ENCODE peak calls at places on chromosomes 7 and 10, in six cellular contexts. H is adrenal gland, G is GM12865, S is cardiac fibroblast, B is LNCaP clone FGC, N is upper lobe of right lung. E is an unnamed sample.

GRCh38 chr7:82234457-82235049 is 209.0 kb downstream of the CACNA2D1 start:
- DNase-seq in B (no peak), S (peak; percentile 75), H (no peak), N (no peak), G (peak; percentile 43), E (peak; percentile 59)

GRCh38 chr7:90401989-90402388 is 1.3 kb upstream of the CLDN12 start:
- DNase-seq in N (no peak), B (no peak), G (no peak), H (peak; percentile 35), S (no peak), E (no peak)

GRCh38 chr10:95873139-95873538 is 34.6 kb upstream of the CC2D2B start:
- DNase-seq in G (no peak), B (no peak), H (no peak), N (no peak), S (no peak), E (no peak)

GRCh38 chr7:68414631-68415425 is 1183.4 kb upstream of the AUTS2 start:
- DNase-seq in H (no peak), G (peak; percentile 3), N (no peak), B (no peak), S (no peak), E (no peak)

GRCh38 chr7:104366390-104366789 is 38.0 kb downstream of the LHFPL3 start:
- DNase-seq in B (no peak), S (no peak), G (peak; percentile 29), H (no peak), N (no peak), E (no peak)

GRCh38 chr7:101944611-101945010 is 127.2 kb downstream of the CUX1 start:
- DNase-seq in H (no peak), G (no peak), B (no peak), S (no peak), N (peak; percentile 41), E (no peak)

GRCh38 chr10:114388275-114388674 is 16.0 kb downstream of the AFAP1L2 start:
- DNase-seq in H (no peak), G (peak; percentile 78), B (no peak), S (no peak), N (no peak), E (no peak)

GRCh38 chr10:78973901-78974408 is 94.8 kb upstream of the ZMIZ1 start:
- DNase-seq in N (peak; percentile 86), H (peak; percentile 83), B (peak; percentile 52), S (peak; percentile 68), G (peak; percentile 24), E (peak; percentile 79)

GRCh38 chr10:24214762-24215161 is 5.8 kb downstream of the KIAA1217 start:
- DNase-seq in B (no peak), N (no peak), H (peak; percentile 61), S (no peak), G (no peak), E (no peak)

GRCh38 chr7:130141858-130142653 is 63.1 kb downstream of the TMEM209 start:
- DNase-seq in B (no peak), S (no peak), N (peak; percentile 70), H (no peak), G (no peak), E (no peak)

GRCh38 chr7:111132833-111133232 is 41.9 kb downstream of the LRRN3 start:
- DNase-seq in S (peak; percentile 41), G (no peak), H (no peak), N (no peak), B (no peak), E (peak; percentile 49)

GRCh38 chr10:62454696-62455451 is 80.7 kb downstream of the ZNF365 start:
- DNase-seq in H (no peak), B (no peak), N (no peak), G (no peak), S (peak; percentile 63), E (peak; percentile 48)

GRCh38 chr10:115937756-115938032 is 335.3 kb downstream of the GFRA1 start:
- DNase-seq in H (no peak), N (no peak), B (no peak), G (no peak), S (no peak), E (no peak)

GRCh38 chr7:106124176-106124575 is 12.1 kb upstream of the SYPL1 start:
- DNase-seq in B (no peak), H (no peak), S (no peak), G (no peak), N (no peak), E (no peak)

DNA sequence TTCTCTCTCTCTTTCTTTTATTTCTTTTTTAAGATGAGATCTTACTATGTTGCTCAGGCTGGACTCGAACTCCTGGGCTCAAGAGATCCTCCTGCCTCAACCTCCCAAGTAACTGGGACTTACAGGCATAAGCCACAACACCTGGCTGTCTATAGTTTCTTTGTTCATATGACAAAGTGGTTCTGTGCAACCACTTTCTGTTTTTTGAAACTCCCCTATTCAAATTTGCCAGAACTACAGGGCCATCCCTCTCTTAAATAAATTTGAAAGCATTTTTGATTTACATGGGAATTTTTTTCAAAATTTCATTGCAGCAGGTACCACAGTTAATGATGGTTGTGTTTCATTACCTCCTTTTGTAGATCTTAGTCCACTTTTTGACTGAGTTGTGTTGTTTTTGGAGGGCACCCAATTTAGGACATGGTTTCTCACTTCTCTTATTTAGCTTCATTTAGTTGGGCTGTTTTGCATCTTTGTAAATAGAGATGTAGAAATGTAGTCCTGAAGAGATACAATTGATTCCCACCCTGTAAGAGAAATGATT is 119.2 kb downstream of the LRRC4 start:
- DNase-seq in G (peak; percentile 82), B (no peak), N (no peak), H (no peak), S (no peak), E (no peak)
- H3K4me3 ChIP-seq in G (no peak overlapping the region), B (no peak overlapping the region), N (no peak overlapping the region), H (no peak overlapping the region), S (no peak overlapping the region), E (no peak overlapping the region)

GRCh38 chr10:84607523-84607922 is 279.1 kb downstream of the CCSER2 start:
- DNase-seq in N (no peak), B (no peak), G (no peak), S (no peak), H (no peak), E (no peak)

GRCh38 chr10:84608126-84608525 is 279.7 kb downstream of the CCSER2 start:
- DNase-seq in H (no peak), G (peak; percentile 46), B (no peak), S (no peak), N (no peak), E (no peak)

GRCh38 chr10:84613336-84614021 is 285.1 kb downstream of the CCSER2 start:
- DNase-seq in H (no peak), S (peak; percentile 34), G (peak; percentile 31), N (peak; percentile 71), B (peak; percentile 74), E (peak; percentile 32)
- TF ChIP-seq CTCF in H (peak; percentile 18), S (no peak), G (peak; percentile 27), N (peak; percentile 30), B (peak; percentile 78), E (peak; percentile 49)

DNA sequence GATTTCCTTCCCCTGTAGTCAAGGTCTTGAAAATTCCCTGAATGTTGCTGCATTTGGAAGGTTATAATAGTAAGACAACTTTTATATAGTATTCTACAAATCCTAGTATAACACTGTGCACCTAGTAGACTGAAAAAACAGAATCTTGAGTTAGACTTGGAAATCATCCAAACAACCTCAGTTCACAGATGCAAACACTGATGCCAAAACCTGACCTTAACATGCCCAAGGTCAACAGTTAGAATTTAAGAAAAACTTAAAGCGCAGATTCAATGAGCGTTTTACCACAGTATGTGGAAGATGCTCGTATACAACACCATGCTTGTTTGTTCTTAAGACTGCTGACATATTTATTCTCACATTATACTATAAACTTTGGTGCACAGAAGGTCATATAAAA is 3.0 kb downstream of the PIP4K2A start:
- DNase-seq in G (no peak), N (no peak), B (no peak), H (no peak), S (no peak), E (no peak)
- H3K4me3 ChIP-seq in G (peak overlapping the region; percentile 98), N (peak overlapping the region; percentile 72), B (no peak overlapping the region), H (no peak overlapping the region), S (no peak overlapping the region), E (no peak overlapping the region)

GRCh38 chr10:103660364-103661197 is 167.1 kb downstream of the NEURL1 start:
- DNase-seq in S (peak; percentile 64), B (no peak), H (peak; percentile 53), N (peak; percentile 72), G (no peak), E (peak; percentile 71)
- TF ChIP-seq CTCF in S (peak; percentile 5), B (peak; percentile 8), H (no peak), N (no peak), G (no peak), E (no peak)

GRCh38 chr7:116505278-116505677 is 5.7 kb downstream of the CAV2 start:
- DNase-seq in S (no peak), N (no peak), B (no peak), H (no peak), G (no peak), E (no peak)
- H3K4me3 ChIP-seq in S (no peak overlapping the region), N (no peak overlapping the region), B (no peak overlapping the region), H (no peak overlapping the region), G (no peak overlapping the region), E (no peak overlapping the region)

GRCh38 chr7:1883834-1884582 is 213.9 kb downstream of the ELFN1 start:
- DNase-seq in G (no peak), H (no peak), S (no peak), N (no peak), B (no peak), E (no peak)
- TF ChIP-seq CTCF in G (no peak), H (no peak), S (no peak), N (no peak), B (peak; percentile 31), E (peak; percentile 8)

GRCh38 chr7:47537716-47538640 is 43.9 kb downstream of the TNS3 start:
- DNase-seq in B (no peak), H (no peak), N (peak; percentile 38), S (no peak), G (no peak), E (no peak)
- H3K4me3 ChIP-seq in B (no peak overlapping the region), H (no peak overlapping the region), N (peak overlapping the region; percentile 52), S (peak overlapping the region; percentile 36), G (no peak overlapping the region), E (peak overlapping the region; percentile 43)

DNA sequence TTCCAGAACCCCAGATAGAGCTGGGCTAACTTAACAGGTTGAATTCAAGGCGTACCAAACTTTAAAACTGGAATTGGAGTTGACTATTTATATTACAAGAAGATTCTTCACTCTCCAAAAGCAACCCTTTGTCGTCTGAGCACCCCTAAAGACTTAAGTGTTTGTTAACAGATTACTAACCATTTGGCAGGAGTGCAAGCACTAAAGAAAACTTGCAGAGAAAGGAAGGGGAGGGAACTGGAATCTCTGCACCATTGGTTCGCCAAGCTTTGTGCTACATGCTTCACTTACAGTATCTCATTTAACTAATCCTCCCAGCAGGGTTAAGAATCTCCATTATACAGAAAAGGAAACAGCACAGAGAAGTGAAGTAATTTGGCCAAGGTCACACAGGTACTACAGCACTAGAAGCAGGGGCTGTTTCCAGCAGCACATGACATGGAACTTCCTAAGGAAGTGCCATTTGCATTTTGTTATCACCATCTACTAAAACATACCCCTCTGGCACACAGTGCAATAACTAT is 201.3 kb downstream of the KCNMA1 start:
- DNase-seq in B (no peak), N (no peak), S (no peak), G (no peak), H (no peak), E (peak; percentile 20)
- TF ChIP-seq CTCF in B (no peak), N (no peak), S (no peak), G (no peak), H (no peak), E (no peak)

GRCh38 chr10:119667562-119668328 is 16.6 kb downstream of the BAG3 start:
- DNase-seq in H (peak; percentile 95), N (no peak), S (peak; percentile 97), G (no peak), B (peak; percentile 57), E (peak; percentile 96)
- H3K4me3 ChIP-seq in H (no peak overlapping the region), N (no peak overlapping the region), S (no peak overlapping the region), G (no peak overlapping the region), B (no peak overlapping the region), E (no peak overlapping the region)

E was measured in astrocyte of the spinal cord.